ENCODE peak calls at places on chromosome 1, in five cellular contexts. Q, V, H, I and S are unnamed samples.

GRCh38 chr1:43982798-43983197 is 3.8 kb downstream of the B4GALT2 start:
- DNase-seq in Q (no peak), H (no peak), I (no peak), V (no peak), S (no peak)

GRCh38 chr1:59332983-59333382 is 36.1 kb downstream of the FGGY start:
- DNase-seq in Q (peak; percentile 76), V (no peak), H (no peak), I (no peak), S (no peak)

GRCh38 chr1:27435566-27436203 is 43.3 kb downstream of the GPR3 start:
- DNase-seq in V (no peak), Q (no peak), H (no peak), I (no peak), S (no peak)

GRCh38 chr1:85133565-85134159 is 67.2 kb downstream of the SYDE2 start:
- DNase-seq in V (no peak), I (no peak), Q (no peak), H (no peak), S (no peak)

GRCh38 chr1:43947061-43947889 is 525 bp downstream of the IPO13 start:
- DNase-seq in V (peak; percentile 58), H (no peak), I (no peak), Q (no peak), S (no peak)

GRCh38 chr1:25079048-25079447 is 149.0 kb upstream of the RUNX3 start:
- DNase-seq in H (no peak), I (no peak), Q (no peak), V (no peak), S (no peak)

GRCh38 chr1:93427656-93428055 is 20.3 kb upstream of the FNBP1L start:
- DNase-seq in I (no peak), Q (no peak), V (no peak), H (no peak), S (no peak)

GRCh38 chr1:46581685-46582455 is 22.2 kb downstream of the MKNK1 start:
- DNase-seq in Q (no peak), I (no peak), H (no peak), V (no peak), S (no peak)

GRCh38 chr1:91755176-91755575 is 130.8 kb downstream of the TGFBR3 start:
- DNase-seq in Q (peak; percentile 94), H (no peak), I (no peak), V (no peak), S (no peak)

GRCh38 chr1:185035258-185035657 is 10.1 kb upstream of the RNF2 start:
- DNase-seq in I (no peak), V (no peak), H (no peak), Q (no peak), S (no peak)

GRCh38 chr1:42178249-42178648 is 13.7 kb upstream of the GUCA2A start:
- DNase-seq in I (no peak), H (no peak), V (no peak), Q (no peak), S (no peak)

GRCh38 chr1:174005032-174005431 is 17.1 kb downstream of the RC3H1 start:
- DNase-seq in V (no peak), Q (peak; percentile 52), H (no peak), I (no peak), S (no peak)

GRCh38 chr1:205678286-205679111 is 1.8 kb downstream of the SLC45A3 start:
- DNase-seq in Q (no peak), I (no peak), H (no peak), V (no peak), S (no peak)
- H3K4me3 ChIP-seq in Q (no peak overlapping the region), I (peak overlapping the region; percentile 64), H (peak overlapping the region; percentile 76), V (no peak overlapping the region), S (peak overlapping the region; percentile 54)

GRCh38 chr1:78617615-78618026 is 2.6 kb upstream of the IFI44L start:
- DNase-seq in Q (peak; percentile 90), V (peak; percentile 74), I (peak; percentile 83), H (peak; percentile 71), S (no peak)

GRCh38 chr1:78619446-78619802 is 824 bp upstream of the IFI44L start:
- DNase-seq in H (no peak), I (no peak), Q (peak; percentile 15), V (no peak), S (no peak)

GRCh38 chr1:78619029-78619428 is 1.2 kb upstream of the IFI44L start:
- DNase-seq in H (no peak), I (no peak), Q (no peak), V (no peak), S (no peak)

GRCh38 chr1:78622548-78622947 is 2.3 kb downstream of the IFI44L start:
- DNase-seq in Q (no peak), H (no peak), V (no peak), I (no peak), S (no peak)

DNA sequence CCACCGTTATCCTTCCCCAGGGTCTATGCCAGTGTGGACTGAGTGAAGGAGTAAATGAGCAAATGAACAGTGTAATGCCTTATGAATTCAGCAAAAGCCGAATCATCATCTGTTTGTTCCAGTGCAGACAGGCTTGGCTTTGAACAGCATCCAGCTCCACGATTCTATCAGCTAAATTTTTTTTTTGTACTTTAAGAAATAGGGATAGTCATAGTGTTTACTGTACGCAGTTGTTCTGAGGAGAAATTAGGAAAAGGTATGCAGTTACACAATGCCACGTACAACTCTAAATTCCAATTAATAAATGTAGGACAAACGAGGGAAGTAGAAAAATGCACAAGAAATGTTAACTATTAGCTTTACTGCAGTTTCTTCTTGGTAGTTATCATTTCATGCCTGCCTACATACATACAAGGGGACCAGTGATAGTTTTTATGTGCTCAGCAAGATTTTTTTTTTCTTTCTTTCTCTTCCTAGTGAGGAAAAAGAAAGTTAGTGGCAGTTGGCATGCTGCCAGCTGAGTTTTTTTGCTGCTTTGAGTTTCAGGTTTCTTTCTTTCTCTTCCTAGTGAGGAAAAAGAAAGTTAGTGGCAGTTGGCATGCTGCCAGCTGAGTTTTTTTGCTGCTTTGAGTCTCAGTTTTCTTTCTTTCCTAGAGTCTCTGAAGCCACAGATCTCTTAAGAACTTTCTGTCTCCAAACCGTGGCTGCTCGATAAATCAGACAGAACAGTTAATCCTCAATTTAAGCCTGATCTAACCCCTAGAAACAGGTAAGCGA is at the start of gene IFI44L:
- DNase-seq in Q (peak; percentile 85), H (no peak), V (no peak), I (peak; percentile 73), S (no peak)
- H3K4me3 ChIP-seq in Q (peak within 1 kb of the TSS; percentile 54), H (peak within 1 kb of the TSS; percentile 14), V (peak within 1 kb of the TSS; percentile 24), I (peak within 1 kb of the TSS; percentile 44), S (peak within 1 kb of the TSS; percentile 51)

DNA sequence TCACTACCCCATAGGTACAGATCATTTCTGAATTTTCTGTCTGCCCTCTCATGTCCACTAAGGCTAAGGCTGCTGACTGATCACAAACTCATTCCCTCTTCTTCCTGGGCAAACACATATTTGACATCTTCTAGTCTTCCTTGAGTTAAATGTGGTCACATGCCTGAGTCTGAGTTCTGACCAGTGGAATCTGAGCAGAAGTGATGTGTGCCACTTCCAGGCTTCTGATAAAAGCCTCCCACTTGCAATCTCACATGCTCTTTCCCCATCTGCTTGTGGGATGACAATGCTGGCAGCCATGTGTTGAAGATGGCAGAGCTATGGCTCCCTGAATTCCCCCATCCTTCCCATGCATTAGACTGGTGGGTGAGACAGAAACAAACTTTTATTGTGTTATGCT is 149.9 kb upstream of the ZNF648 start:
- DNase-seq in V (no peak), H (no peak), Q (no peak), I (no peak), S (no peak)
- H3K4me3 ChIP-seq in V (no peak overlapping the region), H (no peak overlapping the region), Q (no peak overlapping the region), I (no peak overlapping the region), S (no peak overlapping the region)

DNA sequence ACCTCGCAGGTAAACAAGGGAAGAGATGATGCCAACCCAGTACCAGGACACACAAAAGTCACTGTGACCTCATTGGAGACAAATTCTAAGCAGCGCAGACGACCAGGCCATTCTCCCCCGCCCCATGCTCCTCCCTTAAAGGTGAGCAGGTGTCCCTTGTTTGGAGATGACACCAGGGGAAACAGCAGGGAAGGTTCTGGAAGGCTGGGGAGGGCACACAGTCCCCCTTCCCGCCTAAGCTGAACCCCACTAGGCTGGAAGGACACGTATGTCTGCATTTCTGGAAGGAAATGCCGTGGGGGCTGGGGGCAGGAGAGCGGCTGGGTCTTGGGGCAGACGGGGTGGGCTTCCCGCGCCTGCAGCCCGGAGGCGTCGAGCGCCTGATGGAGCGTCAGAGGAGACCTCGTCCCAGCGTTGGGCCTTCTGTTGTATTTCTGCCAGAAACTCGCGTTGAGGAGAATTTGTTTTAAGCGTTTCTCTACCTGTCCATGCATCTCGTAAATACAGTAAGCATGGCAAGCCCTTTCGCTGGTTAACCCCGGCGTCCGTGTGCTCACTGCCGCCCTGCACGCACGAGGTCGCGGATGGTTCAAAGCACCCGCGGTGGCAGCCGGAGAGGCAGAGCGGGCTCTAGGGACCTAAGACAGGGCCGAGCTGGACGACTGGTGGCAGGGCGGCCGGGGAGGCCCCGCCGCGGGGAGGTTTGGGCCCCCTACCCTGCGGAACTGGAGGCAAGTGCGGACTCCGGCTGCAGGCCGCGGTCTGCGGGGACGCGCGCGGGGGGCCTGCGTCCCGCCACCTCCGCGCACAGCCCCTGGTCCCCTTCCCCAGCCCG is 1.2 kb upstream of the LHX4 start:
- DNase-seq in I (peak; percentile 53), V (no peak), Q (no peak), H (no peak), S (no peak)
- H3K4me3 ChIP-seq in I (peak overlapping the region; percentile 47), V (peak overlapping the region; percentile 66), Q (no peak overlapping the region), H (peak overlapping the region; percentile 34), S (peak overlapping the region; percentile 56)